ENCODE peak calls at places on chromosomes 1 and 21, in nine cellular contexts. One of them, this sample, is unnamed.

GRCh38 chr1:67460648-67461500 is 30.7 kb upstream of the SERBP1 start:
- DNase-seq in fibroblast of lung: no peak
- DNase-seq in nephron progenitor cell: no peak
- DNase-seq in cardiac muscle cell: no peak
- DNase-seq in Caco-2: no peak
- DNase-seq in GM13977: no peak
- DNase-seq in K562: no peak
- DNase-seq in ovary: no peak
- DNase-seq in MM.1S: no peak
- DNase-seq in this sample: peak; percentile 78

GRCh38 chr1:203278087-203278884 is 27.0 kb upstream of the BTG2 start:
- DNase-seq in fibroblast of lung: peak; percentile 80
- DNase-seq in nephron progenitor cell: peak; percentile 63
- DNase-seq in cardiac muscle cell: peak; percentile 91
- DNase-seq in Caco-2: no peak
- DNase-seq in GM13977: peak; percentile 22
- DNase-seq in K562: no peak
- DNase-seq in ovary: peak; percentile 98
- DNase-seq in MM.1S: peak; percentile 48
- DNase-seq in this sample: peak; percentile 98

GRCh38 chr1:12230549-12231275 is 882 bp downstream of the VPS13D start:
- DNase-seq in fibroblast of lung: peak; percentile 29
- DNase-seq in nephron progenitor cell: peak; percentile 48
- DNase-seq in cardiac muscle cell: peak; percentile 35
- DNase-seq in Caco-2: no peak
- DNase-seq in GM13977: peak; percentile 50
- DNase-seq in K562: peak; percentile 47
- DNase-seq in ovary: peak; percentile 41
- DNase-seq in MM.1S: no peak
- DNase-seq in this sample: peak; percentile 82

GRCh38 chr1:220189750-220190347 is 82.4 kb downstream of the RAB3GAP2 start:
- DNase-seq in fibroblast of lung: peak; percentile 18
- DNase-seq in nephron progenitor cell: no peak
- DNase-seq in cardiac muscle cell: peak; percentile 47
- DNase-seq in Caco-2: no peak
- DNase-seq in GM13977: peak; percentile 13
- DNase-seq in K562: peak; percentile 34
- DNase-seq in ovary: no peak
- DNase-seq in MM.1S: peak; percentile 23
- DNase-seq in this sample: no peak

GRCh38 chr1:56709269-56709880 is 64.3 kb downstream of the PRKAA2 start:
- DNase-seq in fibroblast of lung: peak; percentile 51
- DNase-seq in nephron progenitor cell: peak; percentile 17
- DNase-seq in cardiac muscle cell: peak; percentile 68
- DNase-seq in Caco-2: no peak
- DNase-seq in GM13977: peak; percentile 24
- DNase-seq in K562: peak; percentile 31
- DNase-seq in ovary: no peak
- DNase-seq in MM.1S: peak; percentile 53
- DNase-seq in this sample: no peak

GRCh38 chr1:58548381-58548780 is 1.9 kb upstream of the OMA1 start:
- DNase-seq in fibroblast of lung: no peak
- DNase-seq in nephron progenitor cell: no peak
- DNase-seq in cardiac muscle cell: peak; percentile 64
- DNase-seq in Caco-2: no peak
- DNase-seq in GM13977: no peak
- DNase-seq in K562: no peak
- DNase-seq in ovary: no peak
- DNase-seq in MM.1S: no peak
- DNase-seq in this sample: no peak

GRCh38 chr21:32364387-32364786 is 28.4 kb downstream of the URB1 start:
- DNase-seq in fibroblast of lung: peak; percentile 23
- DNase-seq in nephron progenitor cell: no peak
- DNase-seq in cardiac muscle cell: no peak
- DNase-seq in Caco-2: no peak
- DNase-seq in GM13977: no peak
- DNase-seq in K562: no peak
- DNase-seq in ovary: no peak
- DNase-seq in MM.1S: no peak
- DNase-seq in this sample: no peak

GRCh38 chr1:176073524-176074157 is 133.4 kb downstream of the COP1 start:
- DNase-seq in fibroblast of lung: peak; percentile 61
- DNase-seq in nephron progenitor cell: peak; percentile 52
- DNase-seq in cardiac muscle cell: peak; percentile 86
- DNase-seq in Caco-2: peak; percentile 48
- DNase-seq in GM13977: no peak
- DNase-seq in K562: peak; percentile 56
- DNase-seq in ovary: peak; percentile 35
- DNase-seq in MM.1S: peak; percentile 79
- DNase-seq in this sample: no peak

GRCh38 chr1:207495816-207496792 is at the start of gene CR1:
- DNase-seq in fibroblast of lung: peak; percentile 1
- DNase-seq in nephron progenitor cell: peak; percentile 64
- DNase-seq in cardiac muscle cell: peak; percentile 35
- DNase-seq in Caco-2: no peak
- DNase-seq in GM13977: peak; percentile 42
- DNase-seq in K562: peak; percentile 42
- DNase-seq in ovary: no peak
- DNase-seq in MM.1S: peak; percentile 57
- DNase-seq in this sample: no peak

GRCh38 chr1:221712776-221713431 is 29.0 kb downstream of the DUSP10 start:
- DNase-seq in fibroblast of lung: no peak
- DNase-seq in nephron progenitor cell: no peak
- DNase-seq in cardiac muscle cell: no peak
- DNase-seq in Caco-2: no peak
- DNase-seq in GM13977: peak; percentile 39
- DNase-seq in K562: no peak
- DNase-seq in ovary: no peak
- DNase-seq in MM.1S: no peak
- DNase-seq in this sample: no peak

GRCh38 chr1:211511947-211512346 is 20.0 kb upstream of the RD3 start:
- DNase-seq in fibroblast of lung: peak; percentile 67
- DNase-seq in nephron progenitor cell: no peak
- DNase-seq in cardiac muscle cell: peak; percentile 38
- DNase-seq in Caco-2: no peak
- DNase-seq in GM13977: no peak
- DNase-seq in K562: no peak
- DNase-seq in ovary: no peak
- DNase-seq in MM.1S: no peak
- DNase-seq in this sample: no peak

GRCh38 chr1:3000214-3000613 is 21.1 kb upstream of the ACTRT2 start:
- DNase-seq in fibroblast of lung: no peak
- DNase-seq in nephron progenitor cell: no peak
- DNase-seq in cardiac muscle cell: no peak
- DNase-seq in Caco-2: no peak
- DNase-seq in GM13977: no peak
- DNase-seq in K562: no peak
- DNase-seq in ovary: no peak
- DNase-seq in MM.1S: no peak
- DNase-seq in this sample: no peak

GRCh38 chr1:12076425-12077005 is 13.4 kb downstream of the TNFRSF8 start:
- DNase-seq in fibroblast of lung: no peak
- DNase-seq in nephron progenitor cell: no peak
- DNase-seq in cardiac muscle cell: peak; percentile 43
- DNase-seq in Caco-2: no peak
- DNase-seq in GM13977: no peak
- DNase-seq in K562: peak; percentile 76
- DNase-seq in ovary: no peak
- DNase-seq in MM.1S: no peak
- DNase-seq in this sample: no peak

GRCh38 chr1:220999872-221000863 is 120.9 kb downstream of the HLX start:
- DNase-seq in fibroblast of lung: peak; percentile 3
- DNase-seq in nephron progenitor cell: no peak
- DNase-seq in cardiac muscle cell: peak; percentile 40
- DNase-seq in Caco-2: no peak
- DNase-seq in GM13977: no peak
- DNase-seq in K562: no peak
- DNase-seq in ovary: no peak
- DNase-seq in MM.1S: no peak
- DNase-seq in this sample: no peak

DNA sequence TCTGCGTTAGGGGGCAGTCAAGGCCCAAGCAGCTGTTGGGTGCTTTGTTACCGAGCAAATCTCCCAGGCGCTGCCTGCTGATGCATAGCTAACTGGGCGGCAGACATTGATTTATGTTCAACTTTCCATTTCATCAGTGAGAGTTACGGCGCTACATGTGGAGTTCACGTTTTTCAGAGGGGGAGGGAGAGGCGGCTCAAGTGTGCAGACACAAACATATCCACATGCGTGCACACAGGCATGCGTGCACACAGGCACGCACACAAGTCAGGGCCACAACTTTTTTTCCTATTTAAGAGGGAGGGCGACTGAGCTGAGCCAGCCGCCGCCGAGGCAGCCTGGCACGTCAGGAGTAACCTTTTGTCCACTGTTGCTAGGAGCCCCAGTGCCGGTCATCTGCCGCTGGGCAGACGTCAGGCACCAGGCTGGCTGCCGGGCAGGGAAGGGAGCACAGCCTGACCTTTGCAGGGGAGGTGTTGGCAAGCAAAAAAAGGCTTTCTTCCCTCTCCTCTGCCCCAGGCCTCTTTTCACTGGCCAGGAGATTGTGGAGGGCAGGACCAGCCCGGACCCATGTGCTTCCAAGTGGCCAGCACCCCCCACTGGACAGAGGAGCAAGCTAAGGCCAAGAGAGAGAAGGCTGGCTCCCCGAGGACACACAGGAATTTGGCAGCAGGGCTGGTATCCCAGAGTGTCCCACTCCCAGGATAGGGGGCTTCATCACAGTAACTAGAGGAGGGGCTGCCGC is 73.3 kb downstream of the MRPL37 start:
- DNase-seq in fibroblast of lung: peak; percentile 92
- DNase-seq in nephron progenitor cell: peak; percentile 77
- DNase-seq in cardiac muscle cell: peak; percentile 70
- DNase-seq in Caco-2: no peak
- DNase-seq in GM13977: no peak
- DNase-seq in K562: peak; percentile 84
- DNase-seq in ovary: peak; percentile 91
- DNase-seq in MM.1S: no peak
- DNase-seq in this sample: peak; percentile 97
- TF ChIP-seq CTCF in fibroblast of lung: peak; percentile 89
- TF ChIP-seq CTCF in nephron progenitor cell: peak; percentile 56
- TF ChIP-seq CTCF in cardiac muscle cell: peak; percentile 20
- TF ChIP-seq CTCF in Caco-2: no peak
- TF ChIP-seq CTCF in GM13977: no peak
- TF ChIP-seq CTCF in K562: peak; percentile 83
- TF ChIP-seq CTCF in ovary: peak; percentile 86
- TF ChIP-seq CTCF in MM.1S: no peak
- TF ChIP-seq CTCF in this sample: no peak

GRCh38 chr21:15592271-15592860 is 137.4 kb upstream of the USP25 start:
- DNase-seq in fibroblast of lung: peak; percentile 38
- DNase-seq in nephron progenitor cell: peak; percentile 3
- DNase-seq in cardiac muscle cell: peak; percentile 73
- DNase-seq in Caco-2: no peak
- DNase-seq in GM13977: peak; percentile 29
- DNase-seq in K562: peak; percentile 17
- DNase-seq in ovary: no peak
- DNase-seq in MM.1S: peak; percentile 50
- DNase-seq in this sample: no peak
- TF ChIP-seq CTCF in fibroblast of lung: peak; percentile 57
- TF ChIP-seq CTCF in nephron progenitor cell: peak; percentile 66
- TF ChIP-seq CTCF in cardiac muscle cell: peak; percentile 58
- TF ChIP-seq CTCF in Caco-2: peak; percentile 52
- TF ChIP-seq CTCF in GM13977: peak; percentile 64
- TF ChIP-seq CTCF in K562: peak; percentile 8
- TF ChIP-seq CTCF in ovary: peak; percentile 29
- TF ChIP-seq CTCF in MM.1S: peak; percentile 60
- TF ChIP-seq CTCF in this sample: no peak

DNA sequence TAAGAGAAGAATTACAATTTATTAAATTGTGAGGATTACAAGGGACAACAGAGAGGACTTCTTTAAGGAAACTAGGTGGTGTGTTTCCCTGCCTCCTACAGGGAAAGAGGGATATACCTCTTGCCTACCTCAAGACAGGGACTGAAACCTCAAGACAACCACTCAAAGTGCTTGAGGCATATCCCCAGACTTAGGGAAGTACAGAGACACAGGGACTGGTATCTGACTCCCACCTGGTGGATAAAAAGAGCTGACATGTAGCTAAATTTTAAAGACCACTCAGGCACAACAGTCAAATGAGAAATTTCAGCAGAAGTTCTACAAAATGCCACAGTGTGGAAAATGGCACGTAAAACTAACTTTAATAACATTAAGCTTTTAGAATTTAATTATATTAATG is 21.3 kb downstream of the DENND2C start:
- DNase-seq in fibroblast of lung: no peak
- DNase-seq in nephron progenitor cell: no peak
- DNase-seq in cardiac muscle cell: no peak
- DNase-seq in Caco-2: no peak
- DNase-seq in GM13977: no peak
- DNase-seq in K562: peak; percentile 25
- DNase-seq in ovary: no peak
- DNase-seq in MM.1S: no peak
- DNase-seq in this sample: no peak
- TF ChIP-seq CTCF in fibroblast of lung: no peak
- TF ChIP-seq CTCF in nephron progenitor cell: no peak
- TF ChIP-seq CTCF in cardiac muscle cell: no peak
- TF ChIP-seq CTCF in Caco-2: no peak
- TF ChIP-seq CTCF in GM13977: no peak
- TF ChIP-seq CTCF in K562: peak; percentile 41
- TF ChIP-seq CTCF in ovary: no peak
- TF ChIP-seq CTCF in MM.1S: no peak
- TF ChIP-seq CTCF in this sample: no peak

GRCh38 chr21:15729674-15730483 is at the start of gene USP25:
- DNase-seq in fibroblast of lung: peak; percentile 67
- DNase-seq in nephron progenitor cell: peak; percentile 89
- DNase-seq in cardiac muscle cell: peak; percentile 83
- DNase-seq in Caco-2: peak; percentile 92
- DNase-seq in GM13977: peak; percentile 96
- DNase-seq in K562: peak; percentile 97
- DNase-seq in ovary: peak; percentile 88
- DNase-seq in MM.1S: peak; percentile 87
- DNase-seq in this sample: peak; percentile 91
- TF ChIP-seq CTCF in fibroblast of lung: no peak
- TF ChIP-seq CTCF in nephron progenitor cell: no peak
- TF ChIP-seq CTCF in cardiac muscle cell: no peak
- TF ChIP-seq CTCF in Caco-2: no peak
- TF ChIP-seq CTCF in GM13977: peak; percentile 67
- TF ChIP-seq CTCF in K562: peak; percentile 33
- TF ChIP-seq CTCF in ovary: no peak
- TF ChIP-seq CTCF in MM.1S: no peak
- TF ChIP-seq CTCF in this sample: no peak

GRCh38 chr21:39137248-39138186 is 45.7 kb downstream of the PSMG1 start:
- DNase-seq in fibroblast of lung: peak; percentile 48
- DNase-seq in nephron progenitor cell: peak; percentile 45
- DNase-seq in cardiac muscle cell: peak; percentile 83
- DNase-seq in Caco-2: no peak
- DNase-seq in GM13977: no peak
- DNase-seq in K562: peak; percentile 72
- DNase-seq in ovary: peak; percentile 42
- DNase-seq in MM.1S: no peak
- DNase-seq in this sample: no peak
- TF ChIP-seq CTCF in fibroblast of lung: no peak
- TF ChIP-seq CTCF in nephron progenitor cell: no peak
- TF ChIP-seq CTCF in cardiac muscle cell: peak; percentile 9
- TF ChIP-seq CTCF in Caco-2: no peak
- TF ChIP-seq CTCF in GM13977: no peak
- TF ChIP-seq CTCF in K562: peak; percentile 39
- TF ChIP-seq CTCF in ovary: no peak
- TF ChIP-seq CTCF in MM.1S: no peak
- TF ChIP-seq CTCF in this sample: no peak

This sample was measured in coronary artery.